ENCODE peak calls at places on chromosomes 16 and 17, in six cellular contexts. K is astrocyte, Z is H9, Y is upper lobe of left lung, H is neural progenitor cell, P is epithelial cell of prostate. S is an unnamed sample.

GRCh38 chr17:44348988-44349364 is 3.9 kb downstream of the GRN start:
- DNase-seq in Z (no peak), H (no peak), K (no peak), P (no peak), Y (no peak), S (no peak)

GRCh38 chr16:53207810-53208752 is 153.3 kb downstream of the CHD9 start:
- DNase-seq in K (peak), P (peak), H (peak), Z (peak), Y (peak), S (no peak)

GRCh38 chr17:63519972-63520882 is 2.9 kb upstream of the KCNH6 start:
- DNase-seq in Z (no peak), P (no peak), Y (no peak), K (no peak), H (no peak), S (no peak)

GRCh38 chr17:29962656-29963055 is 21.2 kb downstream of the EFCAB5 start:
- DNase-seq in Y (no peak), H (no peak), P (no peak), K (no peak), Z (no peak), S (no peak)

GRCh38 chr17:39739020-39739884 is 1.5 kb downstream of the GRB7 start:
- DNase-seq in Y (peak), H (peak), K (no peak), Z (peak), P (peak), S (no peak)

GRCh38 chr16:35306915-35307314 is 1847.5 kb downstream of the TP53TG3F start:
- DNase-seq in Z (no peak), P (no peak), K (no peak), Y (no peak), H (no peak), S (no peak)

GRCh38 chr16:50835358-50836060 is 93.6 kb downstream of the CYLD start:
- DNase-seq in H (no peak), Z (no peak), P (no peak), K (no peak), Y (no peak), S (no peak)

GRCh38 chr17:70629902-70630301 is 460.6 kb downstream of the KCNJ2 start:
- DNase-seq in H (no peak), P (no peak), Y (no peak), K (no peak), Z (no peak), S (no peak)

GRCh38 chr16:1746693-1747195 is 24.6 kb downstream of the NME3 start:
- DNase-seq in H (no peak), P (no peak), K (peak), Y (no peak), Z (no peak), S (no peak)

GRCh38 chr17:79251824-79252223 is 177.2 kb downstream of the ENGASE start:
- DNase-seq in Z (no peak), H (no peak), Y (no peak), K (no peak), P (peak), S (no peak)

GRCh38 chr17:12603566-12603965 is 62.1 kb upstream of the MYOCD start:
- DNase-seq in P (no peak), Y (no peak), K (no peak), H (no peak), Z (no peak), S (no peak)

GRCh38 chr17:79892457-79893236 is 53.4 kb upstream of the CBX4 start:
- DNase-seq in Y (peak), H (no peak), P (peak), K (no peak), Z (no peak), S (no peak)

GRCh38 chr17:40490289-40490853 is 11.1 kb downstream of the TNS4 start:
- DNase-seq in H (peak), P (no peak), K (peak), Z (peak), Y (no peak), S (no peak)

GRCh38 chr16:87653234-87653633 is 50.9 kb downstream of the JPH3 start:
- DNase-seq in K (no peak), Z (no peak), Y (no peak), P (no peak), H (no peak), S (no peak)

GRCh38 chr16:57628008-57628781 is at the start of gene ADGRG1:
- DNase-seq in Z (peak), Y (peak), K (peak), H (peak), P (peak), S (no peak)

DNA sequence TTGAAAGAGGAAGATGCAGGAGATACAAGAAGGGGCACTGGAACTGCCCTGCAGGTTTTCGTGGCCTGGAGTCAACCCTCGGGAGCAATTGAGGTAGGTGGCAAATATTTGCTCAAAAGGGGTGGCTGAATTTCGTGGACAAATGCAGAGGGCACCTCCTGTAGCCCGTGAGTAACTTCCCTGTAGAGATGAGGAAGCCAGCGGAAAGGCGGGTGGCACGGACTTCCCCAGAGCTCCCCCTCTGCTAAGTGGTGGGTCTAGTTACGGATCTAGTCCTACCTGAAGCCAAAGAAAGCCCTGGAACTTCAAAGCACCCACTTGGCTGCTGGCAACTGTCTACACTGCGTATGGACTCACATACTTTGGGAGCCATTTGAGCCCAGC is 1.0 kb upstream of the ATP2C2 start:
- DNase-seq in P (no peak), H (no peak), Z (no peak), K (no peak), Y (peak), S (no peak)
- H3K27ac ChIP-seq in P (no peak), H (no peak), Z (no peak), K (no peak), Y (peak), S (no peak)

GRCh38 chr17:50579399-50579798 is 18.9 kb downstream of the CACNA1G start:
- DNase-seq in P (no peak), Y (no peak), Z (no peak), H (no peak), K (no peak), S (no peak)
- H3K27ac ChIP-seq in P (no peak), Y (no peak), Z (no peak), H (no peak), K (no peak), S (no peak)

DNA sequence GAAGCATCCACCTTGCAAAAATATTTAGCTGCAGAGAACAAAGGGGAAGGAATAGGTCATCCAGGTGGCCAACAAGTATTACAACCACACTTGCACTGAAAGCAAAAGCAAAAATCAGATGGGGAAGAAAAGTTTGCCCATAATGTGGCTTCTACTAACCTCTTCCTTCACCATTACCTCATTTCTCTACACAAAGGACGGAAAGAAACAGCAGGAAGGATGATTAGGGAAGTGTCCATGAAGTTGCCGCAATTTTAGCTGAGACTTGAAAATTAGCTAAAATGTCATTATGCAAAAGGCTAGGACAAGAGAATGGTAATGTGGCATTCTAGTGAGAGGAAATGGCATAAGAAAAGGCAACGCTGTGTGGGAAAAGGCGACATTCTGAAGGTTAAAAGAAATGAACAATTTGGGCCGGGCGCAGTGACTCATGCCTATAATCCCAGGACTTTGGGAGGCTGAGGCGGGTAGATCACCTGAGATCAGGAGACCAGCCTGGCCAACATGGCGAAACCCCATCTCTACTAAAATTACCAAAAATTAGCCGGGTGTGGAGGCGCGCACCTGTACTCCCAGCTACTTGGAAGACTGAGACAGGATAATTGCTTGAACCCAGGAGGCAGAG is 13.7 kb downstream of the KANSL1 start:
- DNase-seq in Z (peak), H (no peak), K (no peak), Y (no peak), P (no peak), S (no peak)
- H3K27ac ChIP-seq in Z (peak), H (no peak), K (no peak), Y (no peak), P (peak), S (no peak)

DNA sequence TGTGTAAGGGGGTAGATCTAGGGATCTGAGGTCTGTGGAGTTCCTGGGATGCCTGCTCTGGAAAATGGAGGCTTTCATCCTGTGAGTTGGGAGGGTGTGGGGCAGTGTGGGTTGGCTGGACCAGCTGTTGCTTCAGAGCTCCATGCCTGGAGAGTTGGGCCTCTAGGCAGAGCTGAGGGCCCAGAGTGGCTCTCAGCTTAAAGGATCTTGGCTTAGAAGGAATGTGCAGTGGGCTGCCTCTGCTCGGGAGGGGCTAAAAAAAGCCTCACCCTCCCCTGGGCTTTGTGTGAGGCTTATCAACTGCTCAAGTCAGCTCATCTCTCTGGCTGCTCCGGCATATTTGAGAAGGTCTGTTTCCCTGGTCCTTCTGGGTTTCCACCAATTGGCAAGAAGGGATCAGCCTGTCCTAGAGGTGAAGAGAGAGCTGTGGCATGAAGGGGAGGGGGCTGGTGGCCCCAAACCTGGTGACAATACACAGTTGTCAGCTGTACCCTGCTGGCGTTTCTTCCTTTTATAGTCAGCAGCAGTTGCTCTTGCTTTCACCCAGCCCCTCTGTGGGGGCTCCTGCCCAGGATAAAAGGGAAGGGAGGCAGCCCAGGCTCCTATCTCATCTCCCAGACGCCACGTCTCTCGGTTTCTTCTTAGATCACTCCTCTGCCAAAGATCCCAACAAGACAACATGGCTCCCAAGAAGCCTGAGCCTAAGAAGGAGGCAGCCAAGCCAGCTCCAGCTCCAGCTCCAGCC is at the start of gene MYL4:
- DNase-seq in Z (no peak), P (no peak), H (peak), K (no peak), Y (no peak), S (no peak)
- H3K27ac ChIP-seq in Z (no peak), P (no peak), H (no peak), K (no peak), Y (peak), S (no peak)

S was measured in effector memory CD4-positive, alpha-beta T cell.